ENCODE peak calls at places on chromosomes 11 and 22, in nine cellular contexts. M is tibial artery, C is fibroblast of lung, Z is astrocyte, H is body of pancreas, Q is heart left ventricle, S is Peyer's patch, B is spleen, O is tibial nerve. D is an unnamed sample. For H3K36me3, the result is how much of the 10 kb centered on the place peaks cover.

GRCh38 chr22:39257522-39258475 is 13.0 kb upstream of the PDGFB start:
- DNase-seq in C (no peak), Q (no peak), H (no peak), O (no peak), B (no peak), M (no peak), Z (no peak), S (no peak), D (no peak)

GRCh38 chr11:7543302-7543701 is 29.5 kb downstream of the PPFIBP2 start:
- DNase-seq in B (no peak), M (no peak), Z (no peak), Q (peak), H (no peak), O (no peak), C (no peak), S (no peak), D (no peak)

GRCh38 chr22:48378673-48379072 is 1449.0 kb downstream of the BRD1 start:
- DNase-seq in Z (no peak), B (peak), C (no peak), Q (no peak), S (no peak), M (peak), O (no peak), H (no peak), D (no peak)

GRCh38 chr11:31779268-31779879 is 31.7 kb downstream of the PAX6 start:
- DNase-seq in H (no peak), C (peak), S (no peak), O (no peak), B (no peak), M (no peak), Q (no peak), Z (peak), D (no peak)

GRCh38 chr11:41935795-41936194 is 476.3 kb upstream of the LRRC4C start:
- DNase-seq in H (no peak), O (no peak), M (no peak), C (no peak), Q (no peak), S (no peak), B (no peak), Z (no peak), D (no peak)

GRCh38 chr11:126080206-126080941 is 17.7 kb upstream of the CDON start:
- DNase-seq in Z (no peak), C (no peak), H (no peak), M (no peak), Q (no peak), O (no peak), B (no peak), S (no peak), D (no peak)

GRCh38 chr22:44673406-44673805 is 28.6 kb upstream of the PRR5 start:
- DNase-seq in M (no peak), S (peak), O (no peak), B (no peak), H (no peak), C (no peak), Q (no peak), Z (no peak), D (no peak)

GRCh38 chr11:48307760-48308386 is 1.9 kb downstream of the OR4S1 start:
- DNase-seq in Z (no peak), S (no peak), H (peak), O (peak), B (no peak), Q (peak), M (no peak), C (peak), D (peak)

GRCh38 chr22:38144025-38144405 is 33.5 kb upstream of the BAIAP2L2 start:
- DNase-seq in Z (no peak), B (no peak), O (no peak), H (no peak), C (no peak), M (peak), S (peak), Q (no peak), D (no peak)

GRCh38 chr11:75107187-75107586 is 10.5 kb upstream of the OR2AT4 start:
- DNase-seq in Q (no peak), B (no peak), S (no peak), O (no peak), M (no peak), Z (peak), C (peak), H (no peak), D (no peak)

GRCh38 chr22:34429314-34429713 is 509.0 kb upstream of the LARGE1 start:
- DNase-seq in Z (no peak), C (no peak), M (no peak), H (no peak), S (no peak), O (no peak), B (no peak), Q (no peak), D (no peak)

GRCh38 chr22:23256986-23257888 is 76.9 kb downstream of the BCR start:
- DNase-seq in Q (peak), O (peak), S (peak), H (no peak), B (no peak), C (no peak), Z (no peak), M (peak), D (no peak)

GRCh38 chr11:129637473-129637872 is 178.2 kb upstream of the TMEM45B start:
- DNase-seq in Z (peak), H (no peak), S (no peak), Q (no peak), B (no peak), M (no peak), O (no peak), C (peak), D (no peak)

GRCh38 chr22:17101475-17102296 is 16.9 kb downstream of the IL17RA start:
- DNase-seq in H (no peak), B (peak), Z (no peak), C (no peak), O (no peak), M (peak), S (peak), Q (no peak), D (no peak)

GRCh38 chr11:118625036-118625690 is 17.7 kb downstream of the PHLDB1 start:
- DNase-seq in C (no peak), Q (peak), S (peak), O (no peak), B (no peak), Z (no peak), M (no peak), H (no peak), D (no peak)

GRCh38 chr22:42399315-42400271 is 32.6 kb downstream of the NFAM1 start:
- DNase-seq in O (no peak), H (no peak), Z (peak), S (no peak), B (peak), C (no peak), M (no peak), Q (peak), D (no peak)

DNA sequence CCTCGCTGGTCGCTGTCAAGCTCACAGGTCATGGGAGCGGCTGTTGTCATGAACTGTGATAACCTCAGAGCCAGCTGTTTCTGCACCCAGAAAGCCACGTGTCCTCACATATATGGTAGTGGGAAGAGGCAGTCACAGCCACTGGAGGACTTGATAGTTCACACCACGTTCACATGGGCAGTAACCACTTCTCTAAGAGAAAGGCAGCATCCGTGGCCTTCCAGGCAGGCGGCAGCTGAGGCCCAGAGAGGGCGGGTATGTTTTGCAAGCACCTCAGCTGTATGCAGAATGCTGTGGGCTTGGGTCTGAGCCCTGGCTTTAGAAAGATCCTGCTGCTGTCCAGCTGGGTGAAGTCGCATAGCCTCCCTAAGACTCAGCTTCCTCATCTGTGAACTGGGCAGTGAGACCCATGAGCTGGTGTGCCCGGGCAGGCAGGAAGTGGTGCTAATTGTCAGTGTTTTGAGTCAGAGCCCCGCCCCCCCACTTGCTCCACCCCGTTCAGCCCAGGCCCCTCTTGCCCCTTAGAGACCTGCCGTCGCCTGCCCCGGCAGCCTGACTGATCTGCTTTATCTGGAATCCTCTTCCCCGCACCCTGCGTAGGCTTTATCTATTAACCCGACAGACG is 13.3 kb downstream of the TTC38 start:
- DNase-seq in Q (peak), M (peak), S (no peak), B (peak), Z (no peak), C (no peak), O (no peak), H (no peak), D (no peak)
- H3K36me3 ChIP-seq in Q (under half), M (half or more), S (under half), B (half or more), Z (under half), C (under half), O (half or more), H (under half), D (under half)

DNA sequence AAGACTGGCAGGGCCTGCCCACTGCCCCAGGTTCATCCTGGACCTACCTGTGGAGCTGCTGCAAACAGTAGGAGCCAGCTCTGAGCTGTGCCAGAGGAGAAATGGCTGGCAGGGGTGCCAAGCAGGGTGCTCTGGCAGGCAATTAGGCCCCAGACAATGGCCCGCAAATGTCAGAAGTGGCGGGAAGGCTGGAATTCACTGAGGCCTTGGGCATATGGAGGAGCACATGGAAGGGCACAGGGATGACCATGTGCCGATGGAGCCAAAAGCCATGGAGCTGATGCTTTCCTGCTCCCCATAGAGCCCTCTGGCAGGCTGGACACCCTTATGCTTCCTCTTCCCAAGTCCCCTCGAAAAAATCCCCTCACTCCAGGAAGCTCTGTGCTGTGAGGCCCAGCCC is 62.0 kb downstream of the BUD13 start:
- DNase-seq in S (no peak), Q (no peak), C (no peak), B (no peak), M (no peak), Z (no peak), O (no peak), H (no peak), D (no peak)
- H3K27ac ChIP-seq in S (no peak), Q (no peak), C (no peak), B (no peak), M (no peak), Z (no peak), O (no peak), H (no peak), D (no peak)

GRCh38 chr22:27776410-27776958 is 25.1 kb downstream of the MN1 start:
- DNase-seq in H (no peak), M (no peak), C (peak), B (no peak), Q (no peak), O (no peak), S (no peak), Z (peak), D (no peak)

GRCh38 chr22:27777128-27777527 is 24.4 kb downstream of the MN1 start:
- DNase-seq in C (no peak), Z (no peak), O (no peak), Q (no peak), H (no peak), M (no peak), S (no peak), B (no peak), D (no peak)

GRCh38 chr22:27774200-27774599 is 27.4 kb downstream of the MN1 start:
- DNase-seq in C (no peak), M (no peak), H (no peak), S (no peak), B (no peak), Z (no peak), Q (peak), O (no peak), D (no peak)

GRCh38 chr22:27775698-27776409 is 25.7 kb downstream of the MN1 start:
- DNase-seq in O (no peak), S (no peak), M (no peak), Z (no peak), H (no peak), Q (no peak), C (no peak), B (no peak), D (no peak)

GRCh38 chr22:27775087-27775697 is 26.4 kb downstream of the MN1 start:
- DNase-seq in B (no peak), C (peak), Q (peak), O (no peak), Z (peak), H (no peak), M (peak), S (no peak), D (no peak)
- H3K4me3 ChIP-seq in B (no peak), C (no peak), Q (no peak), O (no peak), Z (no peak), H (no peak), M (peak), S (no peak), D (no peak)

DNA sequence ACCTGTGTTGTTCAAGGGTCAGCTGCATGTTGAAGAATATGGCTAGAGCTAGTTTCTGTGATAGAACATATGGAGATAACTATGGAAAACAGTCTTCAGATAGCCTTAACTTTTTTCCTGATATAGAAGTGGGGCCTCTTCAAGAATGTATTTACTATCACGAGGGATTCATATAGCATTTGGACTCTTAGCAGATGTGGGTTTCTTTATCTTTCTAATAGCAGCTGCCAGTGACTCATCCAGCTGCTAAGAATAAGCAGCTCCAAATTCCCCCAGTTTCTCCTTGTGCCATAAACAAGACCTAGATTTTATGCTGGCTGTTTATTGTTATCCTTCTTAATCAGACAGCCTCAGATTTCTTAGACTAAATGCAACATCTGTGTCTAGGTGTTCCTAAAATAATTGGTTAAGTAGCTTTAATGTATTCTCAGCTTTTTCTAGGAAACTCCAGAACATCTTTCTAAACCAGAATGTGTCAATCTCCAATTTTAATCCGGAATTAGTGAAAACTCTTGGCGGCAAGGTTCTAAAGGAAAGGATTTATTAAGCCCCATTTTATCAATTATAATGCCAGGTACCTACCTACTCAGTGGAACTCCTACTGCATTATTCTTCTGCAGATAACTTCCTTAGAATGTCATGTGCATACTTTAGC is 119.8 kb downstream of the CSTPP1 start:
- DNase-seq in O (no peak), H (no peak), M (no peak), S (no peak), C (peak), Q (no peak), Z (peak), B (no peak), D (no peak)
- H3K36me3 ChIP-seq in O (under half), H (under half), M (under half), S (under half), C (under half), Q (under half), Z (under half), B (under half), D (under half)

GRCh38 chr22:29848115-29848514 is 10.0 kb upstream of the ASCC2 start:
- DNase-seq in B (no peak), M (no peak), S (no peak), Q (no peak), C (no peak), O (no peak), Z (no peak), H (no peak), D (no peak)
- H3K27ac ChIP-seq in B (no peak), M (no peak), S (no peak), Q (no peak), C (no peak), O (no peak), Z (no peak), H (no peak), D (no peak)

D was measured in effector memory CD4-positive, alpha-beta T cell.